ENCODE peak calls at places on chromosomes 5 and 9, in four cellular contexts. P is K562, U is heart left ventricle, Q is H54. C is an unnamed sample.

GRCh38 chr5:178421128-178421527 is 169.1 kb downstream of the COL23A1 start:
- DNase-seq in P (no peak), U (no peak), Q (no peak), C (no peak)

GRCh38 chr9:14908221-14909206 is 1.7 kb downstream of the FREM1 start:
- DNase-seq in P (no peak), U (no peak), Q (no peak), C (no peak)

GRCh38 chr9:30120654-30121053 is 2263.8 kb upstream of the ACO1 start:
- DNase-seq in P (no peak), U (no peak), Q (no peak), C (no peak)

GRCh38 chr9:16769291-16769690 is 101.2 kb downstream of the BNC2 start:
- DNase-seq in P (no peak), U (no peak), Q (no peak), C (no peak)

GRCh38 chr9:70902705-70903131 is 218.7 kb downstream of the TRPM3 start:
- DNase-seq in P (no peak), U (no peak), Q (peak), C (no peak)

GRCh38 chr5:159752622-159753275 is 163.5 kb upstream of the ADRA1B start:
- DNase-seq in P (no peak), U (no peak), Q (no peak), C (no peak)

GRCh38 chr5:124659798-124660197 is 86.6 kb downstream of the ZNF608 start:
- DNase-seq in P (no peak), U (no peak), Q (no peak), C (no peak)

GRCh38 chr5:72160959-72161358 is 53.7 kb downstream of the MAP1B start:
- DNase-seq in P (no peak), U (no peak), Q (no peak), C (no peak)

GRCh38 chr9:17509698-17510097 is 69.2 kb upstream of the SH3GL2 start:
- DNase-seq in P (no peak), U (no peak), Q (no peak), C (no peak)

GRCh38 chr9:113468716-113469448 is 5.4 kb downstream of the RGS3 start:
- DNase-seq in P (no peak), U (peak), Q (no peak), C (no peak)

GRCh38 chr9:96176901-96177718 is 124.9 kb downstream of the HSD17B3 start:
- DNase-seq in P (no peak), U (peak), Q (no peak), C (no peak)

GRCh38 chr9:38068616-38068865 is 486 bp downstream of the SHB start:
- DNase-seq in P (peak), U (peak), Q (no peak), C (peak)

GRCh38 chr5:92923885-92924284 is 657.1 kb downstream of the NR2F1-AS1 start:
- DNase-seq in P (no peak), U (no peak), Q (no peak), C (no peak)

GRCh38 chr9:84851935-84852585 is 182.5 kb downstream of the NTRK2 start:
- DNase-seq in P (no peak), U (peak), Q (peak), C (no peak)

GRCh38 chr5:158119852-158120708 is 261.1 kb upstream of the CLINT1 start:
- DNase-seq in P (no peak), U (no peak), Q (no peak), C (no peak)

GRCh38 chr9:109198736-109199384 is 31.8 kb upstream of the FRRS1L start:
- DNase-seq in P (peak), U (no peak), Q (no peak), C (peak)

GRCh38 chr5:40626834-40627233 is 52.9 kb upstream of the PTGER4 start:
- DNase-seq in P (no peak), U (no peak), Q (no peak), C (no peak)

GRCh38 chr9:6893350-6894131 is 135.8 kb downstream of the KDM4C start:
- DNase-seq in P (peak), U (no peak), Q (no peak), C (peak)

GRCh38 chr9:134438204-134438788 is 112.0 kb downstream of the RXRA start:
- DNase-seq in P (no peak), U (no peak), Q (no peak), C (no peak)

GRCh38 chr9:127805620-127806019 is 2.9 kb downstream of the FPGS start:
- DNase-seq in P (peak), U (peak), Q (no peak), C (peak)

GRCh38 chr9:875119-875962 is 33.8 kb downstream of the DMRT1 start:
- DNase-seq in P (no peak), U (no peak), Q (no peak), C (no peak)

GRCh38 chr9:87528969-87529368 is 31.3 kb downstream of the DAPK1 start:
- DNase-seq in P (no peak), U (no peak), Q (no peak), C (no peak)

GRCh38 chr5:167633931-167634341 is 657.5 kb upstream of the WWC1 start:
- DNase-seq in P (no peak), U (no peak), Q (no peak), C (no peak)

GRCh38 chr5:170787216-170787615 is 3.7 kb downstream of the GABRP start:
- DNase-seq in P (no peak), U (no peak), Q (no peak), C (no peak)

GRCh38 chr9:98280574-98280973 is 25.1 kb upstream of the TBC1D2 start:
- DNase-seq in P (no peak), U (no peak), Q (no peak), C (no peak)

GRCh38 chr5:150163547-150164059 is 3.0 kb upstream of the CDX1 start:
- DNase-seq in P (peak), U (peak), Q (no peak), C (no peak)

GRCh38 chr5:125093776-125094175 is 347.3 kb upstream of the ZNF608 start:
- DNase-seq in P (no peak), U (no peak), Q (peak), C (no peak)

GRCh38 chr5:1246711-1247431 is 21.7 kb downstream of the SLC6A18 start:
- DNase-seq in P (peak), U (peak), Q (no peak), C (peak)

GRCh38 chr5:41843456-41844112 is 26.6 kb downstream of the OXCT1 start:
- DNase-seq in P (peak), U (no peak), Q (peak), C (peak)

GRCh38 chr5:64229163-64229774 is 63.6 kb downstream of the RNF180 start:
- DNase-seq in P (peak), U (no peak), Q (peak), C (peak)

DNA sequence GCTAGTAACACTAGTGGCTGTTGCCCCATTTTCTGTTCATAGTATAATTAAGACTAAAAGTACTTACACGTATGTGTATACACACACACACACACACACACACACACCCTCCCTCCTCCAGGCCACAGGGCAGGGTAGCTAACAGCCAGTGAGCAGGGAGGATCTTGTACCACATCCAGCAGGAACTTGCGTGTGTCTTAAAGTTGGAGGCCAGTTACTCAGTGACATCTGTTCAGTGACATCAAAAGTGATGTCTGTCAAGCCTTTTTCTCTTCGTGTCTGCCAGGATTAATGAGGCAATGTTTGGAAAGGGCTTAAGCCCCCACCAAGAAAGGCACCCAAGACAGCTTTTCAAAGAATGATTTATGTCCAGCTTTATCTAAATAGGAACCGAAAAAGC is 149.4 kb upstream of the KLF4 start:
- DNase-seq in P (no peak), U (peak), Q (no peak), C (peak)
- TF ChIP-seq POLR2A in P (no peak), U (no peak), Q (no peak), C (no peak)

GRCh38 chr5:143405063-143405746 is 1.7 kb upstream of the NR3C1 start:
- DNase-seq in P (peak), U (peak), Q (peak), C (peak)
- TF ChIP-seq POLR2A in P (peak), U (no peak), Q (peak), C (peak)

DNA sequence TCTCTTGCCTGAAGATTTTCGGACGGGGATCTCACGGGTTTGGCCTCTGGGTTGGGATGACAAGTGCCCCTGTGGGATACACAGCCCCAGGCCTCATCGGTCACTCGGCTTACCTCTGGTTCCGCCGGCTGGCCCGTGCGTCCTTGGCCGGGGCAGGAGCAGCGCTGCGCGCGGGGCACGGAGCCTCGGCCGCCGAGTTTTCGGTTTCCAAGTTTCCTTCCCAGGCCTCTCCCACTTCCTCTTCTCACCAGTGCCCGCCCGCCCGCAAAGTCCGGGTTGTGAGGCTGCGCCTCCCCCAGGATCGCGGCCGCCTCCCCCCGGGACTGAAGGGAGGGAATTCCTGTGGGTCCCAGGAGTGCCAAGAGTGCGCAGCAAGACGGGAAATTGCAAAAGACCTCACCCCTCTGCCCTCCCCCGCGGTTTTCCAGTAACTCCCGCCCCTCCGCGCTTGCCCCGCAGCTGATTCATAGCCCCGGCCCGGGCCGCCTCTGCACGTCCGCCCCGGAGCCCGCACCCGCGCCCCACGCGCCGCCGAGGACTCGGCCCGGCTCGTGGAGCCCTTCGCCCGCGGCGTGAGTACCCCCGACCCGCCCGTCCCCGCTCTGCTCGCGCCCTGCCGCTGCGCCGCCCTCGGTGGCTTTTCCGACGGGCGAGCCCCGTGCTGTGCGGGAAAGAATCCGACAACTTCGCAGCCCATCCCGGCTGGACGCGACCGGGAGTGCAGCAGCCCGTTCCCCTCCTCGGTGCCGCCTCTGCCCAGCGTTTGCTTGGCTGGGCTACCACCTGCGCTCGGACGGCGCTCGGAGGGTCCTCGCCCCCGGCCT is at the start of gene OSMR:
- DNase-seq in P (peak), U (peak), Q (peak), C (no peak)
- TF ChIP-seq POLR2A in P (no peak), U (no peak), Q (peak), C (no peak)

DNA sequence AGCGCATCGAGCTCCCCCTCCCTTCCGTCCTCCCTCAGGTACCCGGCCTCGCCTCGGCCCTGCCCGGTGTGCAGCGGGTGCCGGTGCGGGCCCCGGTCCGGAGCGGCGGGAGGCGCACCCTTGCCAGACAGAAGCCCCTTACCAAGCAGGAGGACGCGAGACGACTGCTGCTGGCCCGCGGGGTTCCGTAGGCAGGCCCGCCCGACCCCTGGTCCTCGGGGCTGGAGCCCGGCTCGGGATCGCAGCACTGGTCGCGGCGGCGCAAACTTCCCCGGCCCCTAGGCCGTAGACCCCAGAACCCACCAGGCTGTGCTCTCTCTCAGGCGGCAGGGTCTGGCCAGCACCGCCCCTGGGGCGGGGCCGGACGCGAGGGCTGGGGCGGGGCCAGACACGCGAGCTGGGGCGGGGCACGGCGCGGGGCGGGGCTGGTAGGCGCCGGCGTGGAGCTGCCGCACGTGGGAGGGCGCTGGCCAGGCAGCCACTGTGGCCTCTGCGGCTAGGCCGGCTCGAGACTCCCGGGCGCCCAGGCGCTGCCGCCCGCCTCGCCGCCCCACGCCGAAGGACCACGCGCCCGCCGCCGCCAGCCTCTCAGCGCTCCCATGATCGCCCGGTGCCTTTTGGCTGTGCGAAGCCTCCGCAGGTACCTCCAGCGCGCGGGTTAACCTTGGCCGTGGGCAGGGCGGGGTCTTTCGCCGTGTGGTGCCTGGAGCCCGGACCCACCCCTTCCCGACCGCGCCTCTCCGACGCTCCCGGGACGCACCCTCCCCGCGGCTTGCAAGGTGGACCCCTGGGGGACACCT is at the start of the genes NLN and SGTB:
- DNase-seq in P (peak), U (peak), Q (peak), C (peak)
- TF ChIP-seq POLR2A in P (peak), U (no peak), Q (peak), C (no peak)

GRCh38 chr5:142772766-142773293 is 2.7 kb downstream of the ARHGAP26 start:
- DNase-seq in P (no peak), U (no peak), Q (no peak), C (no peak)

GRCh38 chr5:142769793-142770649 is at the start of gene ARHGAP26:
- DNase-seq in P (peak), U (peak), Q (peak), C (peak)

GRCh38 chr5:142767925-142768324 is 2.3 kb upstream of the ARHGAP26 start:
- DNase-seq in P (no peak), U (no peak), Q (no peak), C (no peak)

GRCh38 chr5:142769251-142769792 is 855 bp upstream of the ARHGAP26 start:
- DNase-seq in P (no peak), U (no peak), Q (no peak), C (peak)

DNA sequence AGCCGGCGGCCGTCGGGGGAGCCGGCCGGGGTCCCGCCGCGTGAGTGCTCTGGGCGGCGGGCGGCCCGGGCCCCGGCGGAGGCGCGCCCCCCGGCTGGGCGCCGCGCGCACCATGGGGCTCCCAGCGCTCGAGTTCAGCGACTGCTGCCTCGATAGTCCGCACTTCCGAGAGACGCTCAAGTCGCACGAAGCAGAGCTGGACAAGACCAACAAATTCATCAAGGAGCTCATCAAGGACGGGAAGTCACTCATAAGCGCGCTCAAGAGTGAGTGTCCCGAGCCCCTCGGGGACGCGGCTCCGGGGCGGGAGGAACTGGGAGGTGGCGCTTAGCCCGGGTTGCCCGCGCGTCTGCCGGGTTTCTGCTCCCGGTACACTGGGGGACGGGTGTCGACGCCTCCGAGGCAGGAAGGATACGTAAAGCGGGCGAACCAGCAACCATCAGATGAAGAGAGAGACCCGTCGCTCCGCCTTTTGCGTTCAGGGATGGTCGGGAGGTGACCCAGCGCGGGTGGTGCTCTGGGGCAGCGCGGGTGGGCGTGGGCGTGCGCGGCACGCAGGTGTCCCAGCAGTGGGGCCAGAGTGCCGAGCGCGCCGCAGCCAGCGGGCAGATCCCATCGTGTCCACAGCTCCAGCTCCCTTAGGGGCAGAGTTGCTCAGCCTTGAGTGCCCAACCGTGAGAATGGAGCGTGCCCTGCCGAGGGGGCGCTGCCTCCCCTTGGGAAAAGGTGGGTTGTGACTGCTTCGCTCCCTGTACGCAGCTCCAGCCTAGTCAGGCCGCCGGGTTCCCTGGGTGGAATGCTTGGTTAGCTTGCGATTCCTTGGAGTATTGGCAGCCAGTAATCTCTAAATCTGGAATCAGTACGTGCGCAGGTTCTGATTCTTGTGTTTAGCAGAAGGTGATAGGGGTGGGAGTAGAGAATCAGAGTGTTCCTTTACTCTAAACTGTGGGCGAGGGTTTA is 753 bp downstream of the ARHGAP26 start:
- DNase-seq in P (peak), U (peak), Q (peak), C (peak)
- TF ChIP-seq POLR2A in P (no peak), U (no peak), Q (peak), C (no peak)

DNA sequence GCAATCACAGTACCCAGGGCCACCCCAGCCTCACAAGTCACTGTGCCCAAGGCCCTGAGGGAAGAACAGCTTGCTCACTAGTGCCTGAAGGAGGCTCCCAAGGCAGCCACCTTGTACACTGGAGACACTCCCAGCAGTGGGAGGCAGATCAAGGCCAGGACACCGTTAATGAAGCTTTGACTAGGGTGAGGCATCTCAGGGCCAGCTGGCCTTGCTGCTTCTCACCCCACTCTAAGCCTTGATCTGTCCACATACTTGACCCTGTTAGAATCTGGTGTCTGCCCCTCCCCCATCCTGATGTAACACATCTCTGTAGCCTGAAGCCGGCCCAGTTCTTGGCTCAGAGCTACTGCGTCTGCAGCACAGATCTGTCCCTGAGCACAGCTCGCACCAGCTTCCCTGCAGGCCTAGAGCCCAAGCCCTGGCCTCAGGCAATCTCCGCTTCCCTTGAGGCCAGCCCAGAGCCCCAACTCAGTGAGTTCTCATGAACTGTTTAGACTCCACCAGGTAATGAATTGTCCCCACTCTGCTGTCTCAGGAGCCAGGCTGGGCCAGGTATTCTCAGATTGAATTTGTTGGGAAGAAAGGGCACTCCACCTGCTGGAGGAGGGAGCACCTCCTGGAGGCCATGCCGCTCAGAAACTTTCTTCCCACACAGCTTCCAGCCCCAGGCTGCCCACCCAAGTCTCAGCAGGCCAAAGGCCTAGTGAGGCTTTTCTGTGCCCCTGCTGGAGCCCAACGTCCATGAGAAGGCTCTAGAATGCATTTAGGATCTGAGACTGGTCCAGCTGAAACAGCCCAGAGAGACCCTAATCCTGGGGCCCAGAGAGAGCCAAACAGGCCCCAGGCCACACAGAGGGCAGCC is 13.4 kb upstream of the JADE2 start:
- DNase-seq in P (peak), U (peak), Q (no peak), C (peak)
- TF ChIP-seq POLR2A in P (no peak), U (no peak), Q (no peak), C (no peak)

GRCh38 chr9:121464968-121465367 is 34.7 kb downstream of the GGTA1 start:
- DNase-seq in P (no peak), U (no peak), Q (no peak), C (no peak)
- TF ChIP-seq POLR2A in P (no peak), U (no peak), Q (no peak), C (no peak)

GRCh38 chr5:151493599-151494136 is 46.3 kb downstream of the SLC36A1 start:
- DNase-seq in P (no peak), U (no peak), Q (no peak), C (no peak)
- TF ChIP-seq POLR2A in P (no peak), U (no peak), Q (no peak), C (no peak)

GRCh38 chr9:78026416-78026815 is 5.2 kb downstream of the GNAQ start:
- DNase-seq in P (peak), U (no peak), Q (no peak), C (peak)

GRCh38 chr9:78026947-78027346 is 4.7 kb downstream of the GNAQ start:
- DNase-seq in P (no peak), U (no peak), Q (no peak), C (no peak)

GRCh38 chr9:78021692-78022091 is 9.9 kb downstream of the GNAQ start:
- DNase-seq in P (peak), U (peak), Q (no peak), C (peak)

GRCh38 chr9:78025186-78025585 is 6.4 kb downstream of the GNAQ start:
- DNase-seq in P (no peak), U (no peak), Q (no peak), C (no peak)

GRCh38 chr9:78023003-78023741 is 8.4 kb downstream of the GNAQ start:
- DNase-seq in P (no peak), U (no peak), Q (no peak), C (peak)
- TF ChIP-seq POLR2A in P (no peak), U (no peak), Q (no peak), C (no peak)